ENCODE peak calls at places on chromosome 9, in nine cellular contexts. D is keratinocyte, V is Caco-2, B is GM13977, M is bronchial epithelial cell, O is hepatocyte, K is CD14-positive monocyte, N is fibroblast of lung, A is B cell. Q is an unnamed sample.

GRCh38 chr9:106697799-106698591 is 165.0 kb upstream of the ZNF462 start:
- DNase-seq in D (no peak), V (no peak), B (no peak), M (peak), O (peak), K (no peak), N (peak), A (no peak), Q (peak)

GRCh38 chr9:119216891-119217290 is 152.3 kb downstream of the BRINP1 start:
- DNase-seq in D (no peak), V (no peak), B (no peak), M (no peak), O (peak), K (no peak), N (no peak), A (no peak), Q (no peak)

GRCh38 chr9:97852001-97852398 is 1.0 kb upstream of the FOXE1 start:
- DNase-seq in D (no peak), V (no peak), B (no peak), M (no peak), O (no peak), K (no peak), N (no peak), A (no peak), Q (no peak)

GRCh38 chr9:130635721-130636647 is 28.4 kb upstream of the PRDM12 start:
- DNase-seq in D (no peak), V (no peak), B (no peak), M (no peak), O (no peak), K (no peak), N (no peak), A (no peak), Q (no peak)

GRCh38 chr9:38393128-38393809 is 767 bp downstream of the ALDH1B1 start:
- DNase-seq in D (no peak), V (no peak), B (peak), M (no peak), O (no peak), K (no peak), N (peak), A (no peak), Q (no peak)

GRCh38 chr9:100211471-100211870 is 112.4 kb downstream of the INVS start:
- DNase-seq in D (no peak), V (no peak), B (no peak), M (no peak), O (no peak), K (no peak), N (no peak), A (no peak), Q (no peak)

GRCh38 chr9:89929315-89929714 is 324.5 kb downstream of the GADD45G start:
- DNase-seq in D (no peak), V (peak), B (no peak), M (no peak), O (no peak), K (no peak), N (no peak), A (no peak), Q (no peak)

GRCh38 chr9:87595605-87596004 is 97.9 kb downstream of the DAPK1 start:
- DNase-seq in D (no peak), V (no peak), B (no peak), M (no peak), O (peak), K (no peak), N (no peak), A (no peak), Q (no peak)

GRCh38 chr9:16039988-16040761 is 487.3 kb downstream of the CCDC171 start:
- DNase-seq in D (no peak), V (no peak), B (no peak), M (no peak), O (peak), K (no peak), N (peak), A (no peak), Q (no peak)

GRCh38 chr9:125701351-125701750 is 5.7 kb downstream of the MAPKAP1 start:
- DNase-seq in D (peak), V (no peak), B (no peak), M (peak), O (no peak), K (no peak), N (peak), A (no peak), Q (peak)

GRCh38 chr9:99012957-99013512 is 69.3 kb downstream of the COL15A1 start:
- DNase-seq in D (no peak), V (no peak), B (no peak), M (no peak), O (no peak), K (no peak), N (no peak), A (no peak), Q (peak)

GRCh38 chr9:121350993-121351561 is 19.0 kb downstream of the STOM start:
- DNase-seq in D (no peak), V (no peak), B (no peak), M (peak), O (peak), K (no peak), N (peak), A (no peak), Q (peak)

GRCh38 chr9:101226161-101226560 is 158.6 kb downstream of the BAAT start:
- DNase-seq in D (no peak), V (no peak), B (no peak), M (no peak), O (no peak), K (no peak), N (no peak), A (no peak), Q (no peak)

GRCh38 chr9:96565684-96566360 is 53.8 kb downstream of the CDC14B start:
- DNase-seq in D (no peak), V (no peak), B (peak), M (peak), O (peak), K (no peak), N (peak), A (no peak), Q (peak)

GRCh38 chr9:13568446-13568845 is 289.0 kb upstream of the MPDZ start:
- DNase-seq in D (no peak), V (no peak), B (no peak), M (no peak), O (no peak), K (no peak), N (no peak), A (no peak), Q (no peak)

GRCh38 chr9:88776717-88777497 is 214.4 kb upstream of the S1PR3 start:
- DNase-seq in D (peak), V (no peak), B (no peak), M (peak), O (no peak), K (no peak), N (peak), A (no peak), Q (peak)

GRCh38 chr9:122087406-122088200 is 5.5 kb downstream of the TTLL11 start:
- DNase-seq in D (no peak), V (no peak), B (no peak), M (peak), O (no peak), K (no peak), N (peak), A (no peak), Q (peak)

GRCh38 chr9:34547960-34548603 is 25.3 kb upstream of the ENHO start:
- DNase-seq in D (no peak), V (peak), B (peak), M (peak), O (peak), K (peak), N (peak), A (no peak), Q (peak)

GRCh38 chr9:134010310-134010709 is 15.0 kb upstream of the BRD3OS start:
- DNase-seq in D (no peak), V (no peak), B (no peak), M (no peak), O (no peak), K (no peak), N (no peak), A (no peak), Q (no peak)

GRCh38 chr9:126223798-126224531 is 102.7 kb upstream of the MVB12B start:
- DNase-seq in D (no peak), V (no peak), B (no peak), M (no peak), O (no peak), K (no peak), N (no peak), A (no peak), Q (no peak)

GRCh38 chr9:130858734-130859705 is 24.0 kb downstream of the ABL1 start:
- DNase-seq in D (no peak), V (no peak), B (no peak), M (no peak), O (no peak), K (no peak), N (no peak), A (no peak), Q (no peak)

GRCh38 chr9:136685216-136685615 is 2.0 kb downstream of the AGPAT2 start:
- DNase-seq in D (no peak), V (no peak), B (no peak), M (no peak), O (no peak), K (no peak), N (no peak), A (no peak), Q (no peak)

GRCh38 chr9:12775373-12775962 is 648 bp downstream of the LURAP1L start:
- DNase-seq in D (no peak), V (peak), B (peak), M (no peak), O (peak), K (no peak), N (no peak), A (no peak), Q (no peak)

GRCh38 chr9:134299068-134299467 is 27.2 kb upstream of the RXRA start:
- DNase-seq in D (no peak), V (no peak), B (no peak), M (no peak), O (no peak), K (peak), N (no peak), A (no peak), Q (no peak)

GRCh38 chr9:129407905-129408452 is 212.9 kb downstream of the C9orf50 start:
- DNase-seq in D (no peak), V (no peak), B (no peak), M (no peak), O (no peak), K (no peak), N (no peak), A (no peak), Q (no peak)

GRCh38 chr9:136981588-136982231 is 1.1 kb upstream of the LCNL1 start:
- DNase-seq in D (no peak), V (no peak), B (no peak), M (no peak), O (no peak), K (no peak), N (no peak), A (no peak), Q (no peak)

GRCh38 chr9:762217-762616 is 79.3 kb upstream of the DMRT1 start:
- DNase-seq in D (no peak), V (no peak), B (no peak), M (no peak), O (no peak), K (no peak), N (no peak), A (no peak), Q (no peak)

GRCh38 chr9:109232449-109232848 is 65.4 kb upstream of the FRRS1L start:
- DNase-seq in D (no peak), V (no peak), B (no peak), M (peak), O (no peak), K (no peak), N (peak), A (no peak), Q (peak)

GRCh38 chr9:3027260-3027659 is 183.4 kb upstream of the PUM3 start:
- DNase-seq in D (no peak), V (no peak), B (no peak), M (no peak), O (no peak), K (no peak), N (no peak), A (no peak), Q (no peak)

GRCh38 chr9:16521868-16522381 is 348.5 kb downstream of the BNC2 start:
- DNase-seq in D (peak), V (no peak), B (no peak), M (no peak), O (peak), K (no peak), N (peak), A (no peak), Q (peak)

GRCh38 chr9:13967493-13967892 is 346.4 kb downstream of the NFIB start:
- DNase-seq in D (no peak), V (no peak), B (no peak), M (no peak), O (no peak), K (no peak), N (no peak), A (no peak), Q (no peak)

GRCh38 chr9:132711846-132712245 is 41.6 kb downstream of the GTF3C4 start:
- DNase-seq in D (no peak), V (no peak), B (no peak), M (no peak), O (no peak), K (no peak), N (no peak), A (no peak), Q (no peak)

GRCh38 chr9:107624216-107624948 is 134.8 kb upstream of the KLF4 start:
- DNase-seq in D (peak), V (no peak), B (no peak), M (peak), O (no peak), K (no peak), N (peak), A (no peak), Q (peak)

GRCh38 chr9:94649100-94649855 is 10.0 kb upstream of the FBP1 start:
- DNase-seq in D (peak), V (no peak), B (no peak), M (peak), O (no peak), K (peak), N (peak), A (no peak), Q (peak)

GRCh38 chr9:92976436-92976835 is 29.1 kb downstream of the FGD3 start:
- DNase-seq in D (no peak), V (no peak), B (no peak), M (no peak), O (no peak), K (no peak), N (no peak), A (no peak), Q (no peak)

GRCh38 chr9:124835026-124835501 is 18.2 kb upstream of the WDR38 start:
- DNase-seq in D (no peak), V (no peak), B (no peak), M (peak), O (peak), K (no peak), N (peak), A (no peak), Q (peak)

GRCh38 chr9:128103589-128103962 is 24.0 kb downstream of the PTGES2 start:
- DNase-seq in D (no peak), V (peak), B (no peak), M (no peak), O (peak), K (no peak), N (no peak), A (no peak), Q (no peak)
- TF ChIP-seq CTCF in D (no peak), V (peak), B (peak), M (peak), O (peak), K (no peak), N (no peak), A (no peak), Q (peak)

GRCh38 chr9:22528485-22528884 is 81.9 kb downstream of the DMRTA1 start:
- DNase-seq in D (no peak), V (no peak), B (no peak), M (no peak), O (peak), K (no peak), N (peak), A (no peak), Q (no peak)
- TF ChIP-seq CTCF in D (no peak), V (no peak), B (no peak), M (no peak), O (peak), K (no peak), N (peak), A (no peak), Q (peak)

GRCh38 chr9:115296831-115297565 is 179.0 kb upstream of the TNC start:
- DNase-seq in D (no peak), V (no peak), B (no peak), M (no peak), O (no peak), K (no peak), N (no peak), A (no peak), Q (no peak)

GRCh38 chr9:115301581-115301980 is 183.6 kb upstream of the TNC start:
- DNase-seq in D (no peak), V (no peak), B (no peak), M (no peak), O (no peak), K (no peak), N (no peak), A (no peak), Q (no peak)

GRCh38 chr9:115295749-115296148 is 177.8 kb upstream of the TNC start:
- DNase-seq in D (no peak), V (peak), B (no peak), M (no peak), O (peak), K (no peak), N (no peak), A (no peak), Q (no peak)

GRCh38 chr9:115300896-115301295 is 182.9 kb upstream of the TNC start:
- DNase-seq in D (no peak), V (no peak), B (no peak), M (no peak), O (no peak), K (no peak), N (no peak), A (no peak), Q (no peak)

GRCh38 chr9:115300116-115300515 is 182.2 kb upstream of the TNC start:
- DNase-seq in D (no peak), V (no peak), B (no peak), M (no peak), O (no peak), K (no peak), N (no peak), A (no peak), Q (no peak)
- TF ChIP-seq CTCF in D (no peak), V (no peak), B (no peak), M (no peak), O (no peak), K (no peak), N (no peak), A (no peak), Q (no peak)

DNA sequence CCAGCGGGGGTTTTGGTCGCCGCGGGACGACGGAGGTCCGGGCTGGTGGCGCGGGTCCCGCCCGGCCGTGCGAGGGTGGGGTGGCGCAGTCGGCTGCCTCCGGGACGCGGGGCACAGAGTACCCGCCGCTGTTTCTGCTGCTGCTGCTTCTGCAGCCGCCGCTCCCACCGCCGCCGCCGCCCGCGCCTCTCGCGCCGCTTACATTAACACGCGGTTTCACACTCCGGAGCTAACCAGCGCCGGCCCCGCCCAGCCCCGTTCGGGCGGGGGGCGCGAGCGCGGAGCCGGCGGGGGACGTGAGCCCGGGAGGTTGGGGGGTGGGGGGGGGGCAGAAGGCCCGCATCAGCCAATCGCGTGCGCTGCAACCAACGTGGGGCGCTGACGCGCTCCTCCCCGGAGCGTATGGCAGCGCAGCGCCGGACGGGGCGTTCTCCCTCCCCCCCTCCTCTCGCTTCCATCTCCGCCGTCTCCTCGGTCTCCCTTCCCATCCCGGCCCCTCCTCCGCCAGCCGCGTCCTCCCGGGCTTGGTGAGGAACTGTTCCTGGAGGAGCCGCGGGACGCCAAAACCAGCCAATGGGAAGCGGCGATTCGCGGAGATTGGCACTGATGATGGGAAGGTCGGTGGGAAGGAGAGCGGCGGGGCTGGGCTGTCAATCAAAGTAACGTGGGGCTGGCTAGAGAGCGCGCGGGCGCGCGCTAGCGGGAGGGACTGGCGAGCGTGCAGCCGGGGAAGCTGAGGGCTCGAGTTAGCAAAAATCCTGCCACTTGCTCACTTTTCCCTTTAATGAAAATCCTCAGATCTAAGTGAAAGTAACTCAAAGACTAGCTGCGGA is at the start of gene TLE1:
- DNase-seq in D (peak), V (peak), B (peak), M (peak), O (peak), K (peak), N (peak), A (peak), Q (peak)
- TF ChIP-seq CTCF in D (peak), V (no peak), B (no peak), M (no peak), O (no peak), K (no peak), N (peak), A (no peak), Q (no peak)

GRCh38 chr9:7360513-7360912 is 439.1 kb downstream of the DMAC1 start:
- DNase-seq in D (no peak), V (no peak), B (no peak), M (no peak), O (no peak), K (no peak), N (no peak), A (no peak), Q (no peak)
- TF ChIP-seq CTCF in D (peak), V (no peak), B (no peak), M (no peak), O (no peak), K (no peak), N (no peak), A (no peak), Q (no peak)

GRCh38 chr9:73269430-73270101 is 117.9 kb downstream of the ANXA1 start:
- DNase-seq in D (no peak), V (peak), B (no peak), M (peak), O (peak), K (no peak), N (peak), A (no peak), Q (peak)
- TF ChIP-seq CTCF in D (no peak), V (peak), B (peak), M (peak), O (peak), K (no peak), N (no peak), A (no peak), Q (peak)